ENCODE peak calls at places on chromosome 21, in ten cellular contexts. D, N, W, G, X, O, Y, Z, F and U are unnamed samples.

GRCh38 chr21:45459171-45460010 is 54.4 kb downstream of the COL18A1 start:
- DNase-seq in O (no peak), G (no peak), N (no peak), W (no peak), Z (no peak), X (no peak), Y (no peak), D (no peak), F (no peak), U (no peak)

GRCh38 chr21:36708512-36709029 is 9.7 kb downstream of the SIM2 start:
- DNase-seq in N (no peak), Z (no peak), Y (no peak), X (no peak), O (no peak), W (no peak), G (no peak), F (no peak), D (no peak), U (no peak)

GRCh38 chr21:45379171-45379900 is 25.6 kb upstream of the COL18A1 start:
- DNase-seq in O (no peak), X (no peak), Z (no peak), W (no peak), G (no peak), Y (no peak), N (no peak), D (no peak), F (no peak), U (no peak)

GRCh38 chr21:35399706-35400105 is 350.6 kb upstream of the RUNX1 start:
- DNase-seq in F (no peak), N (no peak), D (no peak), O (no peak), Y (no peak), G (no peak), Z (no peak), W (no peak), X (no peak), U (no peak)

GRCh38 chr21:44868707-44869106 is 4.8 kb downstream of the PTTG1IP start:
- DNase-seq in W (no peak), O (no peak), Z (no peak), X (no peak), D (no peak), N (no peak), Y (no peak), G (no peak), F (no peak), U (no peak)

GRCh38 chr21:34996304-34997081 is 52.6 kb downstream of the RUNX1 start:
- DNase-seq in F (peak), O (no peak), W (peak), G (no peak), D (no peak), X (peak), Z (no peak), N (no peak), Y (peak), U (no peak)

GRCh38 chr21:37606549-37606948 is 240.0 kb downstream of the DYRK1A start:
- DNase-seq in F (no peak), Z (no peak), W (no peak), N (no peak), D (no peak), G (no peak), Y (no peak), O (no peak), X (no peak), U (no peak)

GRCh38 chr21:45750924-45751323 is 107.4 kb downstream of the PCBP3 start:
- DNase-seq in G (no peak), Y (no peak), O (no peak), W (no peak), F (no peak), Z (no peak), X (no peak), N (no peak), D (no peak), U (no peak)

GRCh38 chr21:45060675-45061311 is 13.6 kb upstream of the ADARB1 start:
- DNase-seq in G (no peak), D (no peak), O (no peak), X (no peak), Y (no peak), F (no peak), N (no peak), Z (no peak), W (no peak), U (no peak)

GRCh38 chr21:44730951-44731579 is 19.7 kb upstream of the TSPEAR start:
- DNase-seq in Y (no peak), X (no peak), D (no peak), O (no peak), F (no peak), N (no peak), G (no peak), Z (no peak), W (no peak), U (no peak)

GRCh38 chr21:27480841-27481261 is 514.0 kb upstream of the ADAMTS5 start:
- DNase-seq in N (no peak), D (peak), Y (no peak), F (peak), Z (no peak), O (no peak), X (peak), G (no peak), W (no peak), U (no peak)